ENCODE peak calls at places on chromosomes 5 and 9, in five cellular contexts. T, B, W, H and L are unnamed samples.

GRCh38 chr5:91219141-91219802 is 163.8 kb downstream of the ARRDC3 start:
- DNase-seq in H (no peak), B (no peak), W (no peak), T (peak), L (peak)

GRCh38 chr5:174300118-174300940 is 254.8 kb downstream of the NSG2 start:
- DNase-seq in B (no peak), T (no peak), H (no peak), W (no peak), L (no peak)

GRCh38 chr9:3517377-3518048 is 8.3 kb downstream of the RFX3 start:
- DNase-seq in H (no peak), B (no peak), T (no peak), W (no peak), L (no peak)

GRCh38 chr5:37721447-37721871 is 118.4 kb downstream of the GDNF start:
- DNase-seq in B (no peak), W (no peak), T (peak), H (no peak), L (no peak)

GRCh38 chr5:37859805-37860204 is 20.0 kb upstream of the GDNF start:
- DNase-seq in T (no peak), B (no peak), H (peak), W (no peak), L (no peak)

GRCh38 chr5:71932649-71933338 is 174.5 kb upstream of the MAP1B start:
- DNase-seq in B (no peak), H (no peak), W (peak), T (peak), L (no peak)

GRCh38 chr5:757346-757930 is 27.1 kb downstream of the ZDHHC11B start:
- DNase-seq in T (no peak), W (peak), B (no peak), H (no peak), L (no peak)

GRCh38 chr5:173919443-173919842 is 31.3 kb downstream of the CPEB4 start:
- DNase-seq in H (no peak), B (no peak), T (peak), W (no peak), L (no peak)

GRCh38 chr9:110389148-110389783 is 51.6 kb upstream of the TXNDC8 start:
- DNase-seq in B (no peak), T (no peak), W (no peak), H (no peak), L (no peak)

GRCh38 chr9:37998881-37999311 is 70.1 kb downstream of the SHB start:
- DNase-seq in H (peak), B (no peak), W (no peak), T (peak), L (no peak)

GRCh38 chr5:170278611-170279500 is 18.7 kb downstream of the LCP2 start:
- DNase-seq in H (peak), W (peak), T (no peak), B (peak), L (peak)

GRCh38 chr9:127589955-127590370 is 22.1 kb upstream of the STXBP1 start:
- DNase-seq in T (peak), B (no peak), W (peak), H (no peak), L (no peak)

GRCh38 chr5:149757186-149757950 is 27.3 kb downstream of the PPARGC1B start:
- DNase-seq in H (no peak), B (no peak), T (no peak), W (no peak), L (no peak)

GRCh38 chr5:132254321-132254977 is 3.0 kb upstream of the PDLIM4 start:
- DNase-seq in W (no peak), T (no peak), H (no peak), B (no peak), L (no peak)

GRCh38 chr5:96968074-96968473 is 32.2 kb downstream of the LNPEP start:
- DNase-seq in T (peak), H (no peak), B (no peak), W (no peak), L (no peak)

GRCh38 chr5:133360693-133361479 is 251.5 kb downstream of the FSTL4 start:
- DNase-seq in B (no peak), H (no peak), T (no peak), W (peak), L (no peak)

GRCh38 chr9:136762915-136763648 is 1.2 kb downstream of the LCN15 start:
- DNase-seq in W (peak), B (no peak), H (no peak), T (no peak), L (no peak)

GRCh38 chr5:54186912-54187445 is 123.4 kb downstream of the ARL15 start:
- DNase-seq in W (peak), B (no peak), T (no peak), H (no peak), L (no peak)

GRCh38 chr9:8338249-8338721 is 538.7 kb upstream of the DMAC1 start:
- DNase-seq in T (peak), W (no peak), B (no peak), H (no peak), L (no peak)

GRCh38 chr9:33455952-33456351 is 8.6 kb upstream of the AQP3 start:
- DNase-seq in H (no peak), T (no peak), B (no peak), W (no peak), L (no peak)